ENCODE peak calls at places on chromosome 18, in four cellular contexts. L is NCI-H1105, P is T-helper 1 cell, U is T-helper 17 cell. B is an unnamed sample.

GRCh38 chr18:58605027-58606020 is 23.6 kb downstream of the ALPK2 start:
- DNase-seq in L (no peak), U (no peak), P (no peak), B (no peak)

GRCh38 chr18:48436907-48437306 is 27.7 kb upstream of the ZBTB7C start:
- DNase-seq in L (no peak), U (no peak), P (no peak), B (no peak)

GRCh38 chr18:58599106-58599505 is 29.8 kb downstream of the ALPK2 start:
- DNase-seq in U (no peak), P (no peak), L (no peak), B (no peak)

GRCh38 chr18:67932261-67932660 is 415.7 kb upstream of the DSEL start:
- DNase-seq in P (no peak), U (no peak), L (peak; percentile 11), B (no peak)

GRCh38 chr18:79070486-79070885 is 1.3 kb downstream of the ATP9B start:
- DNase-seq in L (no peak), U (no peak), P (no peak), B (no peak)

GRCh38 chr18:23529597-23529996 is 26.3 kb downstream of the RMC1 start:
- DNase-seq in L (no peak), P (no peak), U (no peak), B (no peak)

GRCh38 chr18:47100214-47100831 is 50.0 kb downstream of the HDHD2 start:
- DNase-seq in U (peak; percentile 26), L (peak; percentile 56), P (peak; percentile 37), B (peak; percentile 15)

GRCh38 chr18:27668126-27668525 is 483.0 kb upstream of the CHST9 start:
- DNase-seq in L (no peak), U (no peak), P (no peak), B (no peak)

GRCh38 chr18:36762074-36762473 is 66.7 kb downstream of the TPGS2 start:
- DNase-seq in L (no peak), P (no peak), U (no peak), B (no peak)

GRCh38 chr18:56162316-56162715 is 476.1 kb downstream of the TXNL1 start:
- DNase-seq in P (no peak), U (no peak), L (peak; percentile 10), B (no peak)

GRCh38 chr18:34590503-34590902 is 119.6 kb upstream of the DTNA start:
- DNase-seq in U (no peak), P (no peak), L (no peak), B (no peak)

GRCh38 chr18:44988821-44989587 is 308.3 kb downstream of the SETBP1 start:
- DNase-seq in L (no peak), P (no peak), U (no peak), B (no peak)

GRCh38 chr18:61333746-61334490 is 688 bp downstream of the CDH20 start:
- DNase-seq in P (no peak), U (no peak), L (no peak), B (peak; percentile 12)

GRCh38 chr18:42048150-42048549 is 93.1 kb downstream of the PIK3C3 start:
- DNase-seq in L (no peak), P (no peak), U (no peak), B (peak; percentile 80)

GRCh38 chr18:51890762-51891161 is 449.2 kb upstream of the DCC start:
- DNase-seq in L (peak; percentile 97), P (no peak), U (no peak), B (no peak)

GRCh38 chr18:6920099-6920955 is 190.8 kb downstream of the ARHGAP28 start:
- DNase-seq in L (no peak), P (no peak), U (no peak), B (peak; percentile 60)

GRCh38 chr18:5895886-5896740 is 791 bp upstream of the TMEM200C start:
- DNase-seq in U (no peak), L (no peak), P (no peak), B (no peak)

GRCh38 chr18:23662309-23663263 is at the start of gene ANKRD29:
- DNase-seq in U (peak; percentile 30), P (peak; percentile 38), L (peak; percentile 34), B (peak; percentile 35)

GRCh38 chr18:13703899-13704298 is 22.5 kb downstream of the FAM210A start:
- DNase-seq in U (no peak), P (no peak), L (no peak), B (no peak)

GRCh38 chr18:3889803-3890202 is 439.8 kb downstream of the TGIF1 start:
- DNase-seq in P (no peak), L (no peak), U (no peak), B (no peak)

GRCh38 chr18:43847164-43848091 is 570.1 kb upstream of the SYT4 start:
- DNase-seq in U (no peak), L (no peak), P (no peak), B (peak; percentile 83)

GRCh38 chr18:13296868-13297574 is 78.5 kb downstream of the LDLRAD4 start:
- DNase-seq in L (no peak), U (no peak), P (no peak), B (no peak)

GRCh38 chr18:63062246-63062645 is 257.3 kb downstream of the BCL2 start:
- DNase-seq in U (no peak), L (no peak), P (no peak), B (no peak)

GRCh38 chr18:42363446-42363845 is 408.4 kb downstream of the PIK3C3 start:
- DNase-seq in L (no peak), P (no peak), U (no peak), B (no peak)

GRCh38 chr18:33851546-33852078 is 273.6 kb downstream of the ASXL3 start:
- DNase-seq in L (no peak), U (no peak), P (no peak), B (no peak)

GRCh38 chr18:54881229-54881753 is 53.0 kb downstream of the RAB27B start:
- DNase-seq in L (no peak), P (no peak), U (no peak), B (no peak)

GRCh38 chr18:75438891-75439290 is 11.4 kb upstream of the SMIM21 start:
- DNase-seq in U (no peak), L (no peak), P (no peak), B (no peak)

GRCh38 chr18:55779711-55780590 is 192.0 kb upstream of the TCF4 start:
- DNase-seq in P (no peak), L (peak; percentile 37), U (no peak), B (no peak)

GRCh38 chr18:38545071-38545470 is 979.5 kb upstream of the CELF4 start:
- DNase-seq in U (no peak), L (no peak), P (no peak), B (no peak)

GRCh38 chr18:25503567-25504081 is 151.7 kb upstream of the ZNF521 start:
- DNase-seq in U (no peak), L (peak; percentile 5), P (no peak), B (peak; percentile 84)

GRCh38 chr18:10499230-10499629 is 26.6 kb upstream of the NAPG start:
- DNase-seq in P (no peak), L (no peak), U (no peak), B (no peak)

GRCh38 chr18:59988098-59988706 is 88.4 kb downstream of the PMAIP1 start:
- DNase-seq in L (peak; percentile 43), U (no peak), P (peak; percentile 30), B (peak; percentile 56)

B was measured in fibroblast of gingiva.